ENCODE peak calls at places on chromosomes 2 and 18, in seven cellular contexts. One of them, this sample, is unnamed.

GRCh38 chr18:75167759-75168211 is 41.2 kb downstream of the PTGR3 start:
- DNase-seq in WTC11: no peak
- DNase-seq in fibroblast of pulmonary artery: peak; percentile 4
- DNase-seq in cardiac fibroblast: no peak
- DNase-seq in AG09309: no peak
- DNase-seq in fibroblast of mammary gland: no peak
- DNase-seq in colonic mucosa: no peak
- DNase-seq in this sample: peak; percentile 82

GRCh38 chr2:74375838-74376237 is 4.3 kb downstream of the DCTN1 start:
- DNase-seq in AG09309: no peak
- DNase-seq in colonic mucosa: no peak
- DNase-seq in WTC11: no peak
- DNase-seq in fibroblast of mammary gland: no peak
- DNase-seq in fibroblast of pulmonary artery: no peak
- DNase-seq in cardiac fibroblast: no peak
- DNase-seq in this sample: no peak

GRCh38 chr18:58046794-58047555 is 2.9 kb downstream of the NEDD4L start:
- DNase-seq in WTC11: no peak
- DNase-seq in AG09309: no peak
- DNase-seq in fibroblast of mammary gland: no peak
- DNase-seq in cardiac fibroblast: no peak
- DNase-seq in fibroblast of pulmonary artery: no peak
- DNase-seq in colonic mucosa: no peak
- DNase-seq in this sample: no peak

GRCh38 chr2:85326946-85327756 is 638 bp downstream of the TGOLN2 start:
- DNase-seq in cardiac fibroblast: peak; percentile 54
- DNase-seq in AG09309: no peak
- DNase-seq in WTC11: peak; percentile 32
- DNase-seq in fibroblast of mammary gland: peak; percentile 47
- DNase-seq in colonic mucosa: peak; percentile 65
- DNase-seq in fibroblast of pulmonary artery: peak; percentile 55
- DNase-seq in this sample: no peak

GRCh38 chr2:12059616-12060441 is 313.4 kb downstream of the LPIN1 start:
- DNase-seq in fibroblast of mammary gland: no peak
- DNase-seq in fibroblast of pulmonary artery: peak; percentile 12
- DNase-seq in AG09309: no peak
- DNase-seq in WTC11: no peak
- DNase-seq in colonic mucosa: no peak
- DNase-seq in cardiac fibroblast: peak; percentile 8
- DNase-seq in this sample: no peak

GRCh38 chr2:47250576-47251403 is 95.7 kb upstream of the STPG4 start:
- DNase-seq in colonic mucosa: no peak
- DNase-seq in cardiac fibroblast: no peak
- DNase-seq in AG09309: no peak
- DNase-seq in WTC11: no peak
- DNase-seq in fibroblast of pulmonary artery: peak; percentile 25
- DNase-seq in fibroblast of mammary gland: no peak
- DNase-seq in this sample: no peak

GRCh38 chr2:127175406-127175805 is 44.7 kb downstream of the CYP27C1 start:
- DNase-seq in AG09309: no peak
- DNase-seq in WTC11: no peak
- DNase-seq in fibroblast of pulmonary artery: no peak
- DNase-seq in colonic mucosa: peak; percentile 46
- DNase-seq in fibroblast of mammary gland: peak; percentile 63
- DNase-seq in cardiac fibroblast: no peak
- DNase-seq in this sample: no peak

GRCh38 chr2:19872302-19872701 is 29.5 kb downstream of the TTC32 start:
- DNase-seq in fibroblast of mammary gland: no peak
- DNase-seq in fibroblast of pulmonary artery: no peak
- DNase-seq in cardiac fibroblast: no peak
- DNase-seq in colonic mucosa: no peak
- DNase-seq in WTC11: no peak
- DNase-seq in AG09309: no peak
- DNase-seq in this sample: peak; percentile 54

GRCh38 chr2:161425966-161426365 is 9.9 kb downstream of the TBR1 start:
- DNase-seq in cardiac fibroblast: no peak
- DNase-seq in fibroblast of pulmonary artery: no peak
- DNase-seq in AG09309: no peak
- DNase-seq in fibroblast of mammary gland: no peak
- DNase-seq in WTC11: no peak
- DNase-seq in colonic mucosa: no peak
- DNase-seq in this sample: no peak

GRCh38 chr2:26577442-26578433 is 63.4 kb downstream of the CIB4 start:
- DNase-seq in fibroblast of mammary gland: peak; percentile 57
- DNase-seq in AG09309: peak; percentile 18
- DNase-seq in colonic mucosa: peak; percentile 61
- DNase-seq in cardiac fibroblast: peak; percentile 73
- DNase-seq in WTC11: peak; percentile 80
- DNase-seq in fibroblast of pulmonary artery: peak; percentile 66
- DNase-seq in this sample: peak; percentile 91

GRCh38 chr2:219687266-219687665 is 59.8 kb downstream of the SLC4A3 start:
- DNase-seq in fibroblast of pulmonary artery: peak; percentile 58
- DNase-seq in fibroblast of mammary gland: peak; percentile 55
- DNase-seq in WTC11: no peak
- DNase-seq in colonic mucosa: no peak
- DNase-seq in AG09309: peak; percentile 34
- DNase-seq in cardiac fibroblast: peak; percentile 78
- DNase-seq in this sample: no peak

GRCh38 chr18:70154591-70155194 is 50.8 kb downstream of the RTTN start:
- DNase-seq in colonic mucosa: no peak
- DNase-seq in AG09309: peak; percentile 79
- DNase-seq in cardiac fibroblast: peak; percentile 39
- DNase-seq in fibroblast of pulmonary artery: peak; percentile 61
- DNase-seq in fibroblast of mammary gland: peak; percentile 41
- DNase-seq in WTC11: no peak
- DNase-seq in this sample: no peak

GRCh38 chr2:57330447-57330846 is 716.2 kb upstream of the VRK2 start:
- DNase-seq in fibroblast of pulmonary artery: peak; percentile 0
- DNase-seq in AG09309: no peak
- DNase-seq in fibroblast of mammary gland: no peak
- DNase-seq in cardiac fibroblast: no peak
- DNase-seq in colonic mucosa: no peak
- DNase-seq in WTC11: no peak
- DNase-seq in this sample: no peak

GRCh38 chr2:100535850-100536249 is 26.9 kb upstream of the PDCL3 start:
- DNase-seq in AG09309: no peak
- DNase-seq in colonic mucosa: no peak
- DNase-seq in cardiac fibroblast: no peak
- DNase-seq in WTC11: no peak
- DNase-seq in fibroblast of mammary gland: no peak
- DNase-seq in fibroblast of pulmonary artery: no peak
- DNase-seq in this sample: no peak

GRCh38 chr2:26576565-26577441 is 64.4 kb downstream of the CIB4 start:
- DNase-seq in fibroblast of pulmonary artery: no peak
- DNase-seq in cardiac fibroblast: no peak
- DNase-seq in AG09309: no peak
- DNase-seq in fibroblast of mammary gland: no peak
- DNase-seq in colonic mucosa: no peak
- DNase-seq in WTC11: no peak
- DNase-seq in this sample: no peak

GRCh38 chr2:72859831-72860262 is 27.4 kb upstream of the SPR start:
- DNase-seq in colonic mucosa: peak; percentile 77
- DNase-seq in AG09309: peak; percentile 2
- DNase-seq in WTC11: peak; percentile 78
- DNase-seq in cardiac fibroblast: peak; percentile 74
- DNase-seq in fibroblast of pulmonary artery: peak; percentile 74
- DNase-seq in fibroblast of mammary gland: peak; percentile 58
- DNase-seq in this sample: no peak

GRCh38 chr2:173998386-173998785 is 33.2 kb upstream of the SP3 start:
- DNase-seq in fibroblast of pulmonary artery: peak; percentile 27
- DNase-seq in colonic mucosa: no peak
- DNase-seq in cardiac fibroblast: peak; percentile 21
- DNase-seq in AG09309: no peak
- DNase-seq in fibroblast of mammary gland: no peak
- DNase-seq in WTC11: no peak
- DNase-seq in this sample: no peak

GRCh38 chr2:238170386-238171071 is 11.8 kb downstream of the ERFE start:
- DNase-seq in cardiac fibroblast: peak; percentile 23
- DNase-seq in colonic mucosa: no peak
- DNase-seq in WTC11: no peak
- DNase-seq in fibroblast of mammary gland: peak; percentile 49
- DNase-seq in AG09309: no peak
- DNase-seq in fibroblast of pulmonary artery: no peak
- DNase-seq in this sample: no peak

GRCh38 chr2:177211602-177212105 is 940 bp upstream of the HNRNPA3 start:
- DNase-seq in AG09309: no peak
- DNase-seq in fibroblast of pulmonary artery: no peak
- DNase-seq in WTC11: no peak
- DNase-seq in cardiac fibroblast: no peak
- DNase-seq in colonic mucosa: no peak
- DNase-seq in fibroblast of mammary gland: no peak
- DNase-seq in this sample: no peak

GRCh38 chr2:113376935-113377445 is 60.5 kb upstream of the ZNG1B start:
- DNase-seq in colonic mucosa: no peak
- DNase-seq in fibroblast of mammary gland: no peak
- DNase-seq in cardiac fibroblast: no peak
- DNase-seq in WTC11: no peak
- DNase-seq in AG09309: no peak
- DNase-seq in fibroblast of pulmonary artery: no peak
- DNase-seq in this sample: no peak

GRCh38 chr2:129229830-129230441 is 749.5 kb upstream of the RAB6C start:
- DNase-seq in colonic mucosa: no peak
- DNase-seq in cardiac fibroblast: no peak
- DNase-seq in fibroblast of pulmonary artery: no peak
- DNase-seq in fibroblast of mammary gland: no peak
- DNase-seq in WTC11: no peak
- DNase-seq in AG09309: no peak
- DNase-seq in this sample: no peak

GRCh38 chr2:129233166-129233565 is 746.3 kb upstream of the RAB6C start:
- DNase-seq in cardiac fibroblast: no peak
- DNase-seq in fibroblast of pulmonary artery: no peak
- DNase-seq in WTC11: no peak
- DNase-seq in AG09309: no peak
- DNase-seq in fibroblast of mammary gland: no peak
- DNase-seq in colonic mucosa: no peak
- DNase-seq in this sample: no peak

GRCh38 chr2:129231924-129232323 is 747.5 kb upstream of the RAB6C start:
- DNase-seq in fibroblast of mammary gland: no peak
- DNase-seq in fibroblast of pulmonary artery: no peak
- DNase-seq in AG09309: no peak
- DNase-seq in cardiac fibroblast: no peak
- DNase-seq in WTC11: no peak
- DNase-seq in colonic mucosa: no peak
- DNase-seq in this sample: no peak

GRCh38 chr2:129236601-129237000 is 742.9 kb upstream of the RAB6C start:
- DNase-seq in AG09309: no peak
- DNase-seq in colonic mucosa: no peak
- DNase-seq in cardiac fibroblast: no peak
- DNase-seq in fibroblast of pulmonary artery: no peak
- DNase-seq in fibroblast of mammary gland: no peak
- DNase-seq in WTC11: no peak
- DNase-seq in this sample: no peak

GRCh38 chr2:129233751-129234406 is 745.6 kb upstream of the RAB6C start:
- DNase-seq in cardiac fibroblast: peak; percentile 58
- DNase-seq in WTC11: no peak
- DNase-seq in fibroblast of mammary gland: peak; percentile 4
- DNase-seq in fibroblast of pulmonary artery: peak; percentile 47
- DNase-seq in AG09309: no peak
- DNase-seq in colonic mucosa: no peak
- DNase-seq in this sample: no peak
- TF ChIP-seq CTCF in cardiac fibroblast: no peak
- TF ChIP-seq CTCF in WTC11: no peak
- TF ChIP-seq CTCF in fibroblast of mammary gland: no peak
- TF ChIP-seq CTCF in fibroblast of pulmonary artery: peak; percentile 23
- TF ChIP-seq CTCF in AG09309: no peak
- TF ChIP-seq CTCF in colonic mucosa: no peak
- TF ChIP-seq CTCF in this sample: no peak

DNA sequence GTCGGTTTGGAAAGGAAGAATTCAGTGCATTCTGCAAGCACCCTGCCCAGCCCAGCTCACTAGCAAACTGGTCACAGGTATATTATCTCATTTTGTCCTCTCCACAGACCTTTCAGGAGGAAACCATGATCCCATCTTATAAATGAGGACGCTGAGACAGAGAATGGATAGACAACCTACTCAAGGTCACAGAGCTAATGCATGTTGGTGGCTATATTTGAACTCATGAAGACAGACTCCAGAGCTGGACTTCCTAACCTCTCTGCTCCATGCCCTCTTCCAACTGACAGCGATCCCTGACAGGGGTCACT is 29.5 kb downstream of the SERPINB5 start:
- DNase-seq in WTC11: no peak
- DNase-seq in fibroblast of pulmonary artery: no peak
- DNase-seq in colonic mucosa: no peak
- DNase-seq in AG09309: no peak
- DNase-seq in fibroblast of mammary gland: no peak
- DNase-seq in cardiac fibroblast: no peak
- DNase-seq in this sample: no peak
- TF ChIP-seq CTCF in WTC11: no peak
- TF ChIP-seq CTCF in fibroblast of pulmonary artery: no peak
- TF ChIP-seq CTCF in colonic mucosa: no peak
- TF ChIP-seq CTCF in AG09309: no peak
- TF ChIP-seq CTCF in fibroblast of mammary gland: no peak
- TF ChIP-seq CTCF in cardiac fibroblast: no peak
- TF ChIP-seq CTCF in this sample: no peak

GRCh38 chr18:52426041-52426440 is 86.0 kb downstream of the DCC start:
- DNase-seq in AG09309: no peak
- DNase-seq in fibroblast of pulmonary artery: no peak
- DNase-seq in fibroblast of mammary gland: no peak
- DNase-seq in colonic mucosa: no peak
- DNase-seq in WTC11: no peak
- DNase-seq in cardiac fibroblast: no peak
- DNase-seq in this sample: no peak

GRCh38 chr18:52426462-52426861 is 86.5 kb downstream of the DCC start:
- DNase-seq in fibroblast of pulmonary artery: no peak
- DNase-seq in cardiac fibroblast: no peak
- DNase-seq in colonic mucosa: no peak
- DNase-seq in AG09309: no peak
- DNase-seq in fibroblast of mammary gland: no peak
- DNase-seq in WTC11: no peak
- DNase-seq in this sample: no peak

GRCh38 chr18:52427521-52428175 is 87.7 kb downstream of the DCC start:
- DNase-seq in fibroblast of pulmonary artery: no peak
- DNase-seq in cardiac fibroblast: no peak
- DNase-seq in WTC11: no peak
- DNase-seq in fibroblast of mammary gland: no peak
- DNase-seq in colonic mucosa: no peak
- DNase-seq in AG09309: no peak
- DNase-seq in this sample: no peak

GRCh38 chr18:52422985-52423601 is 83.1 kb downstream of the DCC start:
- DNase-seq in fibroblast of mammary gland: no peak
- DNase-seq in cardiac fibroblast: no peak
- DNase-seq in fibroblast of pulmonary artery: no peak
- DNase-seq in colonic mucosa: no peak
- DNase-seq in AG09309: no peak
- DNase-seq in WTC11: no peak
- DNase-seq in this sample: no peak
- TF ChIP-seq CTCF in fibroblast of mammary gland: no peak
- TF ChIP-seq CTCF in cardiac fibroblast: no peak
- TF ChIP-seq CTCF in fibroblast of pulmonary artery: no peak
- TF ChIP-seq CTCF in colonic mucosa: no peak
- TF ChIP-seq CTCF in AG09309: no peak
- TF ChIP-seq CTCF in WTC11: no peak
- TF ChIP-seq CTCF in this sample: no peak

DNA sequence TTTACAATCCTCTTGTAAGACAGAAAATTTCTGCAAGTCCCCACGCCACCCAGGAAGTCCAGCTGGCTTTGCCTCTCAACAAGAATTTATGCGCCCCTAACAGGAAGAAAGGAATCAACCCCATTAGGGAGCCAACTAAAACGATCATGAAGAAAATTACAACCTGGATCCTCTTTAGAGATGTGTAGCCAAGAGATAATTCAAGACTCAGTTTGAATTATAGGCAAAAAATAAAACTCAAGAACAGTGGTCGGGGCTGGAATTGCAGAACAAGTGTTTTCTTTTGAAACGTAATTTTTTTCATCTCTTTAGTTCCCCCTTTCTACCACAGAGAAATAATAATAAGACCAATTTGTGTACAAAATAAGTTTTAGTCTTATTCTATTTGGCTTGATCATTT is 22.4 kb downstream of the PDCD1 start:
- DNase-seq in fibroblast of mammary gland: no peak
- DNase-seq in colonic mucosa: no peak
- DNase-seq in WTC11: no peak
- DNase-seq in AG09309: no peak
- DNase-seq in cardiac fibroblast: no peak
- DNase-seq in fibroblast of pulmonary artery: no peak
- DNase-seq in this sample: no peak
- TF ChIP-seq CTCF in fibroblast of mammary gland: peak; percentile 5
- TF ChIP-seq CTCF in colonic mucosa: no peak
- TF ChIP-seq CTCF in WTC11: no peak
- TF ChIP-seq CTCF in AG09309: no peak
- TF ChIP-seq CTCF in cardiac fibroblast: no peak
- TF ChIP-seq CTCF in fibroblast of pulmonary artery: no peak
- TF ChIP-seq CTCF in this sample: no peak

This sample was measured in osteocyte.